ENCODE peak calls at places on chromosome 20, in seven cellular contexts. H is Panc1, O is A549, B is HCT116, Q is GM23338, P is HepG2, Z is SK-N-SH. A is an unnamed sample.

GRCh38 chr20:59518881-59519706 is 85.2 kb upstream of the PHACTR3 start:
- DNase-seq in Q (peak), B (peak), Z (peak), P (peak), H (peak), O (peak), A (peak)

GRCh38 chr20:44089987-44090674 is 96.9 kb downstream of the JPH2 start:
- DNase-seq in B (peak), O (peak), P (peak), Z (no peak), H (no peak), Q (no peak), A (peak)

GRCh38 chr20:32325706-32326506 is 32.2 kb upstream of the ASXL1 start:
- DNase-seq in P (peak), Z (no peak), B (peak), Q (no peak), H (peak), O (peak), A (no peak)

GRCh38 chr20:59153355-59153681 is 10.3 kb upstream of the ZNF831 start:
- DNase-seq in Z (no peak), B (no peak), P (no peak), O (no peak), H (no peak), Q (no peak), A (no peak)

GRCh38 chr20:6575912-6576391 is 191.5 kb upstream of the BMP2 start:
- DNase-seq in O (no peak), P (peak), Q (no peak), B (no peak), Z (peak), H (no peak), A (no peak)

GRCh38 chr20:14879020-14879697 is 541.7 kb upstream of the FLRT3 start:
- DNase-seq in Z (no peak), O (peak), H (peak), B (peak), Q (no peak), P (peak), A (no peak)

GRCh38 chr20:50577175-50578018 is 67.2 kb downstream of the PTPN1 start:
- DNase-seq in H (no peak), Q (no peak), B (no peak), P (no peak), Z (peak), O (no peak), A (no peak)

GRCh38 chr20:380763-381580 is 412 bp downstream of the TRIB3 start:
- DNase-seq in Z (peak), H (no peak), Q (peak), O (peak), B (peak), P (peak), A (peak)

DNA sequence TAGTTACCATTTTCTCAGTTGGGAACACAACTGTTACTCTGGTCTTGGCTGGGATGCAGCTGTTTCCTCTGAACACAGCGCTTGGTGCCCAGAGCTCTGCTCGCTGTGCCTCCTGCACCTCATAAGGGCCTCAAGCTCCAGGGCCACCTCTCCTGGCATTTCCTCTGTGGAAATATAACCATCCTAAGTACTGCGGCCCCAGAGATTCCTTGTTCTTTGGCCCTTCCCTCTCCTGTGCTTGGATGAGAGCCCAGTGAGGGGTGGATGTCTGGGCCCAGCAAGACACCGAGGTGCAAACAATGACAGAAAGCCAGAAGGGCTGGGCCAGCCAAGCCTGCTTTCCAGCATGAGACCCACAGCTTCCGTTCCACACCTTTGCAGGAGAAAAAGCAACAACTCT is 169.9 kb upstream of the CST7 start:
- DNase-seq in O (no peak), Q (no peak), B (no peak), Z (no peak), H (no peak), P (no peak), A (no peak)
- TF ChIP-seq REST in O (no peak), Q (no peak), B (no peak), Z (no peak), H (no peak), P (no peak), A (no peak)

GRCh38 chr20:9054176-9054575 is 14.7 kb upstream of the PLCB4 start:
- DNase-seq in Z (no peak), Q (no peak), B (no peak), P (no peak), H (no peak), O (no peak), A (no peak)

GRCh38 chr20:9052136-9052535 is 16.8 kb upstream of the PLCB4 start:
- DNase-seq in H (no peak), Q (no peak), B (peak), P (no peak), O (no peak), Z (no peak), A (no peak)

GRCh38 chr20:9053108-9053507 is 15.8 kb upstream of the PLCB4 start:
- DNase-seq in B (no peak), P (no peak), O (no peak), H (no peak), Z (no peak), Q (no peak), A (no peak)

DNA sequence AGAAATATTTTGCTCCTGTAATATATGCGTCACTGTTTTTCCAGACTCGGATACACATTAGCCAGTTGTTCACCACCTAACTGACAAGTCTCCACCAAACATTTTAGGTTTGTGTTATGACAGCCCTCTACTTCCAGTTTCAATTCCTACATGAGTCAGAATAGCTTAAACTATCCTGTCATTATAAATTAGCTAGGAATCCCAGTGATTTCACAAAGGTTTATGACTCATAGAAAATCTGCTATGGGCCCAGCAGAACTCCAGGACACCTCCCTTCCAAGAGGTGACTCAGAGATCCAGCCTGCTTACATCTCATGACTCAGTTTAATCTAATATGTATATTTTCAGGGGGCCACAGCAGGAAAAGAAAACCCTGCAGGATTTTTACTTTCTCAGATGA is 17.4 kb upstream of the PLCB4 start:
- DNase-seq in Q (no peak), P (peak), B (peak), O (peak), H (peak), Z (no peak), A (no peak)
- TF ChIP-seq REST in Q (no peak), P (no peak), B (no peak), O (no peak), H (no peak), Z (no peak), A (no peak)

GRCh38 chr20:23612385-23612784 is 6.7 kb upstream of the CST9 start:
- DNase-seq in P (no peak), O (no peak), Q (no peak), H (no peak), B (no peak), Z (no peak), A (no peak)

GRCh38 chr20:23608251-23608846 is 2.6 kb upstream of the CST9 start:
- DNase-seq in Q (no peak), P (peak), B (no peak), H (no peak), O (no peak), Z (no peak), A (no peak)

GRCh38 chr20:23614163-23614562 is 8.4 kb upstream of the CST9 start:
- DNase-seq in Q (no peak), Z (no peak), H (no peak), B (no peak), O (no peak), P (no peak), A (no peak)

GRCh38 chr20:23609486-23610109 is 3.9 kb upstream of the CST9 start:
- DNase-seq in H (no peak), P (no peak), O (no peak), B (no peak), Q (no peak), Z (no peak), A (no peak)

GRCh38 chr20:23613676-23614075 is 8.0 kb upstream of the CST9 start:
- DNase-seq in P (no peak), Z (no peak), H (no peak), B (no peak), O (no peak), Q (no peak), A (no peak)
- TF ChIP-seq REST in P (no peak), Z (no peak), H (no peak), B (no peak), O (no peak), Q (no peak), A (no peak)

GRCh38 chr20:33466303-33466646 is 22.7 kb upstream of the SNTA1 start:
- DNase-seq in B (no peak), O (no peak), H (no peak), P (no peak), Q (no peak), Z (no peak), A (no peak)

GRCh38 chr20:33463332-33464101 is 20.0 kb upstream of the SNTA1 start:
- DNase-seq in Q (no peak), O (no peak), H (no peak), Z (no peak), B (no peak), P (no peak), A (no peak)

GRCh38 chr20:33470457-33470856 is 19.4 kb upstream of the CBFA2T2 start:
- DNase-seq in B (no peak), Z (no peak), H (no peak), P (no peak), O (no peak), Q (no peak), A (no peak)

GRCh38 chr20:33460711-33461110 is 17.1 kb upstream of the SNTA1 start:
- DNase-seq in Z (no peak), P (no peak), O (no peak), Q (no peak), B (no peak), H (no peak), A (no peak)

GRCh38 chr20:33465536-33466302 is 22.2 kb upstream of the SNTA1 start:
- DNase-seq in Z (no peak), O (no peak), Q (no peak), H (no peak), B (no peak), P (peak), A (no peak)
- TF ChIP-seq REST in Z (no peak), O (no peak), Q (no peak), H (no peak), B (no peak), P (no peak), A (no peak)

DNA sequence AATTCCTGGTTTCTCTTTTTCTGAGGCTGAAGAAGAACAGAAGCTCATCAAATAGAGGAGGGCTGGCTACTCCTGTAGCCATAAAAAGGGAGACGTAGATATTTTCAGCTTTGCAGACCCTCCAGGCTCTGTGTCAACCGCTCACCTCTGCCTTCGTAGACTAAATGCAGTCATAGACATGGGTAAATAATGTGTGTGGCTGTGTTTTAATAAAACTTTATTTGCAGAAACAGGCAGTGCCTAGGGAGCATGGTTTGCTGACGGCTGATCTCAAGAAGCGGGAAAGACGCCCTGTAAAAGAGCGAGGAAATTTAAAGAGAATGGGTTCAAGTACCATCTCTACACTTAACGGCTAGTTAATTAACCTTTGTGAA is 171.8 kb downstream of the BCAS1 start:
- DNase-seq in H (no peak), P (no peak), Q (no peak), O (no peak), Z (no peak), B (no peak), A (no peak)
- TF ChIP-seq REST in H (no peak), P (no peak), Q (no peak), O (no peak), Z (no peak), B (no peak), A (no peak)

GRCh38 chr20:61476956-61477355 is 224.9 kb downstream of the CDH4 start:
- DNase-seq in O (no peak), Q (no peak), Z (no peak), B (no peak), P (no peak), H (no peak), A (no peak)

GRCh38 chr20:61478611-61479305 is 226.7 kb downstream of the CDH4 start:
- DNase-seq in P (no peak), B (no peak), Q (no peak), O (no peak), H (no peak), Z (no peak), A (no peak)

GRCh38 chr20:61477366-61477966 is 225.4 kb downstream of the CDH4 start:
- DNase-seq in P (no peak), Q (no peak), H (no peak), O (no peak), Z (no peak), B (no peak), A (no peak)

GRCh38 chr20:61480158-61480825 is 228.2 kb downstream of the CDH4 start:
- DNase-seq in Z (no peak), B (no peak), Q (peak), O (no peak), P (no peak), H (no peak), A (no peak)

GRCh38 chr20:61478094-61478493 is 226.0 kb downstream of the CDH4 start:
- DNase-seq in P (no peak), B (no peak), H (no peak), Q (no peak), O (no peak), Z (no peak), A (no peak)
- TF ChIP-seq REST in P (no peak), B (no peak), H (no peak), Q (no peak), O (no peak), Z (no peak), A (no peak)

DNA sequence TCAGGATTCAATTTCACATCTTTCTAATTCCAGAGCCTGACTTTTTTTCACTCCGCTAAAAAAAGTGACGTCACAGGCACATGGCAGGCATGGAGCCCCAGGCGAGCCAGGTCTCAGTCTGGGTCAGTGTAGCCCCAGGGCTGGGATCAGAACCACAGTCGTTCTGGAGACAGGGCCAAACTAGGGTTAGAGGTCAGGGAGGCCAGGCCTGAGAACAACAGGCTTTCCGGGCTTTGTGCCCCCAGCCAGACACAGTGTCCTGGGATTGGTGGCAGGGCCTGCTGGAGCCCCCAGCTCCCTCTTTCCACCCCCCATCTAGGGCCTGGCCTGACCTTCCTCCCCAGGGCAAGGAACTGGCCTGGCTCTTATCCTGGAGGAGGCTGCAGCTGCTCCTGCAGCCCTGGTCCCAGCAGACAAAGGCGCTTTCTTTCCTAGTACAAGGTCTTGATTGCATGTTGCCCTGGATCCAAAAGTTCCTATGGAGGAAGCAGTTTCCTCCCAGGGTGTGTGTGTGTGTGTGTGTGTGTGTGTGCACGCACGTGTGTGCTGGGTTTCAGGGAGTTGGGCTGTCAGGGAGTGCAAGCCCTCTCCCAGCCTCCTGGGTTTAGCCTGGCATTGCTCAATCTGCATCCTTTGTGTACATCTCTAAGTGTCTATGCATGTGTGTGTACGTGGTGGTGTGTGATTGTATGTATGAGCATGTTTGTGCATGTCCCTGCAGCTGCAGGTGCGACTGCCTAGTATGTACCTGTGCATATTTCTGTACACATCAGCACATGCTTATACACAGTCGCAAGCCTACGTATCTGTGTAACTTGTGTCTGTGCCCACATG is 26.5 kb upstream of the EMILIN3 start:
- DNase-seq in B (no peak), P (no peak), H (no peak), Z (peak), O (no peak), Q (no peak), A (no peak)
- TF ChIP-seq REST in B (no peak), P (no peak), H (no peak), Z (no peak), O (no peak), Q (no peak), A (no peak)

GRCh38 chr20:54340206-54340605 is 132.3 kb downstream of the PFDN4 start:
- DNase-seq in Z (no peak), Q (no peak), H (no peak), P (peak), O (no peak), B (no peak), A (no peak)
- TF ChIP-seq REST in Z (no peak), Q (no peak), H (no peak), P (no peak), O (no peak), B (no peak), A (no peak)

GRCh38 chr20:45448250-45448649 is 21.3 kb upstream of the WFDC2 start:
- DNase-seq in H (no peak), Q (no peak), O (no peak), B (no peak), Z (no peak), P (no peak), A (no peak)
- TF ChIP-seq REST in H (no peak), Q (no peak), O (no peak), B (no peak), Z (no peak), P (no peak), A (no peak)